ENCODE peak calls at places on chromosomes 16 and 17, in four cellular contexts. H is OCI-LY7, O is upper lobe of right lung, Y is Peyer's patch. I is an unnamed sample.
A peak's percentile ranks its signal among the peaks of the same experiment; 100 is the strongest.

GRCh38 chr17:4800462-4801185 is 1.5 kb downstream of the C17orf114 start:
- DNase-seq in H (no peak), O (no peak), Y (no peak), I (no peak)

GRCh38 chr16:27189335-27189972 is 13.9 kb upstream of the KDM8 start:
- DNase-seq in H (no peak), Y (no peak), O (no peak), I (no peak)

GRCh38 chr16:24853169-24853824 is 7.5 kb downstream of the SLC5A11 start:
- DNase-seq in H (no peak), Y (no peak), O (no peak), I (no peak)

GRCh38 chr17:40298726-40299125 is 10.3 kb upstream of the RARA start:
- DNase-seq in H (no peak), O (no peak), Y (no peak), I (no peak)

GRCh38 chr16:81198635-81199034 is 39.9 kb upstream of the BCO1 start:
- DNase-seq in H (no peak), Y (no peak), O (no peak), I (no peak)

GRCh38 chr16:72537684-72538083 is 365.7 kb upstream of the PMFBP1 start:
- DNase-seq in Y (no peak), H (no peak), O (no peak), I (no peak)

GRCh38 chr17:57182621-57183020 is 73.7 kb upstream of the MSI2 start:
- DNase-seq in O (no peak), Y (no peak), H (no peak), I (no peak)

GRCh38 chr17:82200743-82201497 is 11.7 kb downstream of the CCDC57 start:
- DNase-seq in H (no peak), O (no peak), Y (no peak), I (no peak)

GRCh38 chr17:75720656-75721462 is at the start of gene ITGB4:
- DNase-seq in H (peak; percentile 75), Y (peak; percentile 94), O (peak; percentile 91), I (no peak)

GRCh38 chr16:77434022-77434364 is 841 bp downstream of the ADAMTS18 start:
- DNase-seq in H (no peak), Y (no peak), O (no peak), I (no peak)

GRCh38 chr16:77439106-77439505 is 4.3 kb upstream of the ADAMTS18 start:
- DNase-seq in Y (no peak), O (no peak), H (no peak), I (no peak)

GRCh38 chr16:77434365-77435239 is at the start of gene ADAMTS18:
- DNase-seq in O (no peak), Y (no peak), H (no peak), I (no peak)

GRCh38 chr16:77435240-77435819 is 496 bp upstream of the ADAMTS18 start:
- DNase-seq in O (no peak), Y (no peak), H (no peak), I (no peak)

GRCh38 chr16:77437859-77438258 is 3.0 kb upstream of the ADAMTS18 start:
- DNase-seq in O (no peak), H (no peak), Y (no peak), I (no peak)
- TF ChIP-seq CTCF in O (no peak), H (peak; percentile 38), Y (no peak), I (no peak)

DNA sequence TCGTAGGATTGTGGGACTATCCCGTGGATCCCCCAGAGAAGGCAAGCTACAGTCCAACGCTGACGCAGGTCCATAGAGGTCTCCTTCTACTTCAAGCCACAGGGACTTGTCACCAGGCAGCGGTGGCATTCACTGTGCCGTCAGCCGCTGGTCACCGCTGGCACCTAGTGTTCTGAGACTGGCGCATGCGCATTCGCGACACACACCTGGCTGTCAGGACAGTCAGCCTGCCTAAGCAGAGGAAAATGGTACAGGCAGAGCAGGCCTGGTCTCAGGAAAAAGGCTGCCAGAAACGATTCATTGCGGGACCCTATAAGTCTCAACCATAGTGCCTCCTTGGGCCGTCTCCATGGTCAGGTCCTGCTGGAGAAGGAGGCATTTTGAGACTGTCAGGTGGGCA is 138.0 kb upstream of the WSB1 start:
- DNase-seq in Y (peak; percentile 28), O (peak; percentile 45), H (no peak), I (no peak)
- H3K9me3 ChIP-seq in Y (no peaks in the 10 kb centered on the region), O (no peaks in the 10 kb centered on the region), H (peaks cover 9% of the 10 kb centered on the region), I (no peaks in the 10 kb centered on the region)

GRCh38 chr17:81120149-81120484 is 45.2 kb upstream of the PVALEF start:
- DNase-seq in O (no peak), H (no peak), Y (no peak), I (no peak)

GRCh38 chr17:81117672-81118198 is 47.6 kb upstream of the PVALEF start:
- DNase-seq in H (no peak), Y (no peak), O (no peak), I (no peak)

GRCh38 chr17:81118308-81119221 is 46.7 kb upstream of the PVALEF start:
- DNase-seq in O (no peak), H (no peak), Y (no peak), I (no peak)

GRCh38 chr17:81120695-81121621 is 44.3 kb upstream of the PVALEF start:
- DNase-seq in Y (no peak), H (no peak), O (no peak), I (no peak)

DNA sequence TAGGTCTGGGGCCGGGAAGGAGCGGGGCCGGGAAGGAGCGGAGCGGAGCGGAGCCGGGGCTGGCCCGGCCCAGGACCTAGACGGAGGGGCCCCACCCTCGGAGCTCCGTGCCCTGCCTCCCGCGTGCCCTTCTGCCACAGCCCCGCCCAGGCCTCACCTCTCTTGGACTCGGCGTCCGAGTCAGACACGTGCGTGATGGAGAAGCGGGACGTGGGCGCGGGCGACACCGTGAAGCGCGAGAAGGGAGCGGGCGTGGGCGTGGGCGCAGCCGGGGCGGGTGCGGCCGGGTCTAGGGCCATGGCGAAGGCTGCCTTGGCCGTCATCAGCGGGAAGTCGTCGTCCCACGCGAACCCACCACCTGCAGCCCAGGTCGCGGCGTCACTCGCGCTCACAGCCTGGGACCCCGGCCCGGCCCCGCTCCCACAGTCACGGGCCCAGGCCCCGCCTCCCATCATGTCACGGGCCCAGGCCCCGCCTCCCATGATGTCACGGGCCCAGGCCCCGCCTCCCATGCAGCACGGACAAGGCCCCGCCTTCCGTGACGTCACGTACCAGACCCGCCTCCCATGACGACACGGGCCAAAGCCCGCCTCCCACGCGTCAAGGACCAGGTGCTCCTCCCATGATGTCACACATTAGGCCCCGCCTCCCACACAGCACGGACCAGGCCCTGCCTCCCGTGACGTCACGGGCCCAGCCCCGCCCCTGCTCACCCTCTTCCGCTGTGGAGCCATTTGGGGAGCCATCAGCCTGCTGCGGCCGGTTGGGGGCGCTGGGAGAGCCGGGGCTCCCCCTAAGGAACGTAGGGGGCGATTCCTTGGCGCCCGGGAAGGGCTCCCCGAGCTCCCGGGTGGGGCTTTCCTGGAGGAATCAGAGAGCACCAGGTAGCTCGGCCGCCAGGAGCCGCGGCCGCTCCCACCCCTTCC is 45.8 kb upstream of the PVALEF start:
- DNase-seq in H (peak; percentile 67), O (peak; percentile 88), Y (no peak), I (peak; percentile 93)
- TF ChIP-seq CTCF in H (no peak), O (no peak), Y (no peak), I (peak; percentile 8)

GRCh38 chr17:54439816-54440215 is 460.8 kb upstream of the TOM1L1 start:
- DNase-seq in H (no peak), O (no peak), Y (no peak), I (no peak)
- H3K9me3 ChIP-seq in H (no peaks in the 10 kb centered on the region), O (no peaks in the 10 kb centered on the region), Y (no peaks in the 10 kb centered on the region), I (no peaks in the 10 kb centered on the region)

GRCh38 chr17:50184611-50185398 is 16.6 kb downstream of the COL1A1 start:
- DNase-seq in Y (no peak), H (no peak), O (peak; percentile 76), I (no peak)

GRCh38 chr17:50185724-50186545 is 15.5 kb downstream of the COL1A1 start:
- DNase-seq in Y (no peak), H (no peak), O (no peak), I (no peak)

GRCh38 chr17:50182783-50183438 is 17.1 kb downstream of the SGCA start:
- DNase-seq in H (no peak), O (no peak), Y (no peak), I (no peak)

GRCh38 chr17:50183439-50184001 is 17.7 kb downstream of the SGCA start:
- DNase-seq in Y (no peak), H (peak; percentile 32), O (no peak), I (no peak)

GRCh38 chr17:50184057-50184456 is 17.4 kb downstream of the COL1A1 start:
- DNase-seq in H (no peak), O (no peak), Y (no peak), I (no peak)
- TF ChIP-seq CTCF in H (peak; percentile 42), O (no peak), Y (no peak), I (no peak)

GRCh38 chr16:35203636-35204035 is 1744.2 kb downstream of the TP53TG3F start:
- DNase-seq in Y (no peak), O (no peak), H (no peak), I (no peak)

GRCh38 chr16:35200662-35201061 is 1741.2 kb downstream of the TP53TG3F start:
- DNase-seq in Y (no peak), O (no peak), H (no peak), I (no peak)

GRCh38 chr16:35197656-35198055 is 1738.2 kb downstream of the TP53TG3F start:
- DNase-seq in H (no peak), O (no peak), Y (no peak), I (peak; percentile 70)

GRCh38 chr16:35198223-35199199 is 1739.1 kb downstream of the TP53TG3F start:
- DNase-seq in H (no peak), O (peak; percentile 53), Y (no peak), I (peak; percentile 80)

GRCh38 chr16:35201151-35201550 is 1741.7 kb downstream of the TP53TG3F start:
- DNase-seq in H (no peak), O (no peak), Y (no peak), I (peak; percentile 88)
- H3K9me3 ChIP-seq in H (no peaks in the 10 kb centered on the region), O (no peaks in the 10 kb centered on the region), Y (no peaks in the 10 kb centered on the region), I (no peaks in the 10 kb centered on the region)

DNA sequence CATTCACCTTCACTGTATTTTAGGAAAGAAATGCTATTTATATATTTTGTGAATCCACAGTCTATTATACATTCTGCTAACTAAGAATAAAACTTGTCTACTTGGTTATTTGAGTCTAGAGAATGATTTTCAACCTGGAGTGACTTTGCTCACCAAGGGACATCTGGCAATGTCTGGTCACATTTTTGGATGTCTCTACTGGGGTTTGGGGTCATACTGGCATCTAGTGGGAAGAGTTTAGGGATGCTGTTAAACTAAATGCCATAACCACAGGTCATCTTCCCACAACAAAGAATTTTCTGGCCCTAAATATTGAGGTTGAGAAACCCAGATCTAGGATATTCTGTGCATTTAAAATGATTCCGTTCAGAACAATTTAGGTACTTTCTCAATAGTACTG is 26.0 kb downstream of the KCNJ16 start:
- DNase-seq in H (no peak), Y (no peak), O (no peak), I (no peak)
- TF ChIP-seq CTCF in H (peak; percentile 45), Y (no peak), O (no peak), I (no peak)

I was measured in esophagus muscularis mucosa.